ENCODE peak calls at places on chromosomes 12 and 14, in five cellular contexts. H is brain microvascular endothelial cell, P is cardiac muscle cell, V is bronchial epithelial cell, M is PC-9. K is an unnamed sample. For H3K36me3, the result is how much of the 10 kb centered on the place peaks cover.

GRCh38 chr12:60981473-60981872 is 1278.7 kb upstream of the USP15 start:
- DNase-seq in V (no peak), M (no peak), H (no peak), P (no peak), K (no peak)

GRCh38 chr14:104639481-104639880 is 34.9 kb upstream of the TMEM179 start:
- DNase-seq in H (no peak), M (no peak), V (no peak), P (no peak), K (no peak)

GRCh38 chr12:14408208-14408607 is 42.7 kb downstream of the ATF7IP start:
- DNase-seq in V (no peak), P (peak), H (no peak), M (no peak), K (no peak)

GRCh38 chr12:19892186-19892585 is 452.9 kb downstream of the AEBP2 start:
- DNase-seq in V (no peak), P (no peak), H (no peak), M (no peak), K (no peak)

GRCh38 chr14:100840286-100840685 is 14.4 kb downstream of the MEG3 start:
- DNase-seq in P (no peak), M (no peak), V (no peak), H (no peak), K (no peak)

GRCh38 chr12:49917126-49917787 is 13.6 kb upstream of the FAIM2 start:
- DNase-seq in M (no peak), V (no peak), P (no peak), H (no peak), K (no peak)

GRCh38 chr14:106518054-106518943 is 991.9 kb downstream of the TMEM121 start:
- DNase-seq in M (no peak), P (no peak), V (no peak), H (no peak), K (no peak)

GRCh38 chr12:65854629-65855028 is 30.3 kb downstream of the HMGA2 start:
- DNase-seq in M (no peak), V (no peak), H (no peak), P (no peak), K (no peak)

GRCh38 chr12:77133566-77133965 is 68.2 kb upstream of the E2F7 start:
- DNase-seq in V (peak), H (peak), M (no peak), P (peak), K (no peak)

GRCh38 chr14:71579331-71579730 is 352.9 kb upstream of the RGS6 start:
- DNase-seq in H (no peak), M (no peak), V (no peak), P (peak), K (no peak)

GRCh38 chr12:87853448-87854003 is 175.7 kb downstream of the C12orf50 start:
- DNase-seq in H (no peak), V (no peak), P (no peak), M (no peak), K (no peak)

GRCh38 chr14:99507860-99508640 is 26.8 kb downstream of the CCNK start:
- DNase-seq in M (no peak), V (no peak), H (no peak), P (no peak), K (no peak)

GRCh38 chr12:66620026-66620425 is 58.9 kb downstream of the GRIP1 start:
- DNase-seq in P (no peak), V (peak), M (no peak), H (no peak), K (no peak)

GRCh38 chr14:70640938-70641547 is 673 bp upstream of the TTC9 start:
- DNase-seq in M (peak), H (no peak), P (peak), V (peak), K (no peak)

GRCh38 chr12:68565391-68565903 is 45.3 kb upstream of the RAP1B start:
- DNase-seq in V (peak), M (peak), H (peak), P (peak), K (peak)

GRCh38 chr12:11718768-11719253 is 69.3 kb downstream of the ETV6 start:
- DNase-seq in H (peak), V (peak), P (no peak), M (no peak), K (no peak)

GRCh38 chr14:99033951-99034350 is 238.0 kb downstream of the BCL11B start:
- DNase-seq in V (no peak), H (no peak), P (no peak), M (no peak), K (no peak)

GRCh38 chr14:68574906-68575305 is 218.0 kb downstream of the ZFP36L1 start:
- DNase-seq in H (no peak), V (no peak), P (peak), M (no peak), K (no peak)

GRCh38 chr14:96090441-96091148 is 51.4 kb downstream of the C14orf132 start:
- DNase-seq in H (peak), P (peak), M (no peak), V (no peak), K (no peak)

GRCh38 chr12:26360062-26360461 is 164.7 kb downstream of the SSPN start:
- DNase-seq in H (no peak), V (no peak), P (no peak), M (no peak), K (no peak)

GRCh38 chr12:103905730-103906349 is 24.4 kb upstream of the HSP90B1 start:
- DNase-seq in M (no peak), H (no peak), P (no peak), V (peak), K (no peak)

GRCh38 chr12:52907092-52907810 is 2.4 kb upstream of the KRT8 start:
- DNase-seq in M (peak), H (no peak), V (peak), P (peak), K (no peak)

GRCh38 chr12:110199360-110200123 is 75.4 kb downstream of the IFT81 start:
- DNase-seq in V (peak), M (no peak), P (peak), H (peak), K (no peak)

GRCh38 chr12:64833928-64834327 is 9.5 kb downstream of the TBC1D30 start:
- DNase-seq in H (no peak), V (no peak), P (no peak), M (no peak), K (no peak)

GRCh38 chr14:95611293-95611880 is 74.8 kb upstream of the TCL1B start:
- DNase-seq in M (no peak), H (no peak), P (no peak), V (peak), K (no peak)

GRCh38 chr14:93332032-93332852 is 594 bp downstream of the BTBD7 start:
- DNase-seq in H (no peak), V (peak), P (peak), M (peak), K (no peak)

GRCh38 chr14:54589843-54590242 is 22.9 kb downstream of the SAMD4A start:
- DNase-seq in V (no peak), P (no peak), M (no peak), H (no peak), K (no peak)

GRCh38 chr12:132465269-132466190 is 24.4 kb upstream of the FBRSL1 start:
- DNase-seq in V (no peak), P (no peak), M (no peak), H (no peak), K (no peak)

GRCh38 chr12:72230589-72230988 is 41.6 kb upstream of the TRHDE start:
- DNase-seq in P (peak), H (peak), V (no peak), M (no peak), K (peak)

GRCh38 chr12:53078425-53079225 is 565 bp downstream of the SPRYD3 start:
- DNase-seq in P (no peak), M (no peak), H (no peak), V (peak), K (no peak)

GRCh38 chr12:117481470-117481869 is 120.0 kb upstream of the NOS1 start:
- DNase-seq in P (no peak), V (peak), M (no peak), H (no peak), K (no peak)

GRCh38 chr14:90727082-90727481 is 89.1 kb downstream of the TTC7B start:
- DNase-seq in H (no peak), P (no peak), M (no peak), V (no peak), K (no peak)

GRCh38 chr12:23140710-23141109 is 515.7 kb downstream of the ETNK1 start:
- DNase-seq in M (no peak), V (no peak), H (no peak), P (no peak), K (no peak)

DNA sequence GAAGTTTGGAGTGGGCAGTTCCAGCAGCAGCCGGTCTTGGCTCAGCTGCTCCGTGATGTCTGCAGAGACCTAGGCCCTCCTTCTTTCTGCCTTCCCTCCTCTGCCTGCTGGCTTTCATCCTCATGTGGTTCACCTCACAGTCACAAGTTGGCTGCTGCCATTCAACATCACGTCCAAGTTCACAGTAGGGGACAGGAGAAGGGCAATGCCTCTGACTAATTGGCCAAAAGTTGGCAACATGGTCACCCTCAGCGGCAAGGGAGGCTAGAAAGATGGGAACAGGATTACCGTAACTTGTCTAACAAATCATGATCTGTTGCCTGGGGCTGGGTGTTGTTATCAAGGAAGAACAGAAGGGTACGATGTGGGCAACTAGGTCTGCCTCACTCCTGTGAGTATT is 7.8 kb upstream of the CACNA2D4 start:
- DNase-seq in V (no peak), H (no peak), P (no peak), M (no peak), K (no peak)
- H3K36me3 ChIP-seq in V (under half), H (under half), P (under half), M (under half), K (under half)

GRCh38 chr14:24693941-24694507 is 60.0 kb upstream of the GZMB start:
- DNase-seq in H (no peak), M (no peak), V (no peak), P (no peak), K (no peak)

GRCh38 chr14:24695265-24696241 is 61.6 kb upstream of the GZMB start:
- DNase-seq in H (no peak), V (no peak), M (no peak), P (no peak), K (no peak)

GRCh38 chr14:24692382-24693352 is 58.7 kb upstream of the GZMB start:
- DNase-seq in M (no peak), H (no peak), P (no peak), V (no peak), K (no peak)

GRCh38 chr14:24694680-24695079 is 60.7 kb upstream of the GZMB start:
- DNase-seq in H (no peak), V (no peak), P (no peak), M (no peak), K (no peak)

DNA sequence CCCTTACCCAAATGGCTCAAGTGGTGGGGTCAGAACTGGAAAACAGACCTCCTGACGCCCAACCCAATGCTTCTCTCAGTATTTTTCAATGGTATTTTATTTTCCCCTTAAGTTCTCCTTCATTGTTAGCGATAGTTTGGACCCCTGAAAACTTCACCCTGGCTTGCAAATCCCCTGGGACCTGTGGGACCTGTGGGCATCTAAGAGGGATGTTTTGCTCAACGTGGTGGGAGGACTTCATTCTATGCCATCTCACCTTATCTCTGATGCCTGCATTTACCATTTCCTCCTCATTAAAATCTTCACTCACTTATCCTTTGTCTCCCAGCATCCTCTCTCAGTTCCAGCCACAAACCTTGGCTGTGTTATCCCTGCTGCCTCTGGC is 59.4 kb upstream of the GZMB start:
- DNase-seq in P (no peak), V (no peak), H (no peak), M (no peak), K (no peak)
- H3K36me3 ChIP-seq in P (under half), V (under half), H (under half), M (under half), K (under half)

DNA sequence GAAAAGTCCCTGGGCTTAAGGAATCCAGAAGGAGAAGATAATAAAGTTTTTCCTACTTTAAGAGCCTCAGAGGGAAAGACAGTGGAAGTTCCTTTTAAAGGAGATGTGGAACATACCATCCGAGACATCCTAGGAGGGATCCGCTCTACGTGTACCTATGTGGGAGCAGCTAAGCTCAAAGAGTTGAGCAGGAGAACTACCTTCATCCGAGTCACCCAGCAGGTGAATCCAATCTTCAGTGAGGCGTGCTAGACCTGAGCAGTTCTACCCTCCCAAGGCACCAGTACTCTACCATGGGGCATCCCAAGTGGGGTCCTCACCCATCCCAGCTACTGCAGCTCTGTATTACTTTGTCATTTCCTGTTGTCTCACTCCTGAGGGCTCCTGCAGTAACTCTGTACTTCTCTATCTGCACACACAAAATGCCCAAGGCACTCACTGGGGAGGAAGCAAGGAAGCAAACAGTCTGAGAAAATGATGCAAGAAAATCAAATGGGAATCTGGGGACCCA is 3.8 kb downstream of the TINF2 start:
- DNase-seq in H (no peak), V (peak), M (no peak), P (no peak), K (no peak)
- H3K36me3 ChIP-seq in H (half or more), V (under half), M (under half), P (under half), K (under half)

GRCh38 chr12:9112076-9112853 is 3.5 kb downstream of the A2M start:
- DNase-seq in H (no peak), M (no peak), P (no peak), V (no peak), K (no peak)

GRCh38 chr12:9111525-9111924 is 4.2 kb downstream of the A2M start:
- DNase-seq in V (no peak), P (no peak), M (no peak), H (no peak), K (no peak)

GRCh38 chr12:9109213-9109522 is 6.6 kb downstream of the A2M start:
- DNase-seq in M (no peak), V (no peak), P (no peak), H (no peak), K (no peak)

GRCh38 chr12:9108504-9109212 is 7.1 kb downstream of the A2M start:
- DNase-seq in H (no peak), V (no peak), M (no peak), P (no peak), K (no peak)

GRCh38 chr12:9109737-9110491 is 5.8 kb downstream of the A2M start:
- DNase-seq in P (no peak), H (no peak), M (no peak), V (no peak), K (no peak)
- H3K36me3 ChIP-seq in P (under half), H (under half), M (under half), V (under half), K (under half)

GRCh38 chr14:34993444-34993843 is 10.7 kb downstream of the SRP54 start:
- DNase-seq in H (no peak), P (no peak), V (no peak), M (no peak), K (no peak)
- H3K36me3 ChIP-seq in H (under half), P (under half), V (under half), M (under half), K (under half)

DNA sequence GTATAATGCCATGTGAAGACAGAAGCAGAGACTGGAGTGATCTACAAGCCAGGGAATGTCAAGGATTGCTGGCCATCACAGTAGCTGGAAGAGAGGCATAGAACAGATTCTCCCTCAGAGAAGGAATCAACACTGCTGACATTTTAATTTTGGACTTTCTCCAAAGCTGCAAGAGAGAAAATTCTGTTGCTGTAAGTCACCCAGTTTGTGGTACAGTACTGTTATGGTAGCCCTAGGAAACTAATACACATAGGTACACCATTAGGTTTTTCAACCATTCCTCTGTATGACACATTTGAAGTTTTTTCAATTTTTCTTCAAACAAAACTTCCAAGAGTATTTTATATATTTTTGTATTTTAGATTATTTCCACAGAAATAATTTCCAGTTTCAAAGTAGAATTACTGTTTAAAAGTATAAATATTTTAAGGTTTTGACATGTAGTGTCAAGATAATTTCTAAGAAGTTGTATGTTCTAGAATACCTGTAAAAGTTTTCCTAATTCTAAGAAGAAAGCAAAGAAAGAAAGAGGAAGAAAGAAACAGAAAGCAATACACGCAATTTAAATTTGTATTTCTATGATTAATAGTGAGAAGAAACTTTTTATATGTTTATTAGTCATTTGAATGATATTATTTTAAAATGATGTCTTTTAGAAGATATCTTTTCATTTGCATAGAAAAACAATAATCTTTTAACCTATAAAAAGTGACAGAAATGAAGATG is 64.9 kb upstream of the CATSPERB start:
- DNase-seq in V (no peak), M (no peak), H (no peak), P (peak), K (peak)
- H3K36me3 ChIP-seq in V (under half), M (under half), H (under half), P (under half), K (under half)

K was measured in BJ.